ENCODE peak calls at places on chromosomes 5 and 9, in eight cellular contexts. S, D, P, L, R, U, V and B are unnamed samples.

GRCh38 chr9:29830815-29831214 is 2257.5 kb upstream of the C9orf72 start:
- DNase-seq in L (no peak), R (no peak), P (peak), U (peak), V (peak), D (no peak), S (no peak), B (peak)

GRCh38 chr9:95100071-95100627 is 217.4 kb downstream of the FANCC start:
- DNase-seq in U (no peak), R (no peak), S (no peak), V (no peak), L (no peak), P (no peak), D (no peak), B (no peak)

GRCh38 chr9:127166651-127167524 is 44.5 kb upstream of the ANGPTL2 start:
- DNase-seq in S (no peak), U (peak), L (no peak), P (no peak), R (no peak), D (no peak), V (peak), B (no peak)

GRCh38 chr5:177496111-177497010 is 1.0 kb downstream of the PDLIM7 start:
- DNase-seq in P (no peak), S (peak), D (peak), V (peak), R (peak), U (peak), L (peak), B (peak)

GRCh38 chr5:59813761-59814562 is 79.6 kb downstream of the PDE4D start:
- DNase-seq in V (peak), U (peak), P (peak), L (peak), D (no peak), S (no peak), R (peak), B (peak)

GRCh38 chr9:17906204-17906840 is 327.5 kb downstream of the SH3GL2 start:
- DNase-seq in R (no peak), D (peak), V (peak), S (peak), U (no peak), P (no peak), L (no peak), B (peak)

GRCh38 chr5:159017787-159018186 is 81.9 kb downstream of the EBF1 start:
- DNase-seq in P (no peak), V (no peak), S (peak), R (no peak), L (no peak), D (no peak), U (peak), B (no peak)

GRCh38 chr5:134242146-134242545 is 16.3 kb upstream of the PPP2CA start:
- DNase-seq in L (no peak), U (no peak), R (peak), S (peak), P (peak), D (no peak), V (no peak), B (no peak)

GRCh38 chr5:95835682-95836405 is 13.3 kb upstream of the GLRX start:
- DNase-seq in L (no peak), P (no peak), V (no peak), S (no peak), D (no peak), U (peak), R (no peak), B (no peak)

GRCh38 chr5:42360061-42360460 is 63.2 kb upstream of the GHR start:
- DNase-seq in D (no peak), U (no peak), V (no peak), R (no peak), L (no peak), S (no peak), P (no peak), B (no peak)

GRCh38 chr9:136840877-136841645 is 1.2 kb upstream of the AJM1 start:
- DNase-seq in S (no peak), D (no peak), V (peak), P (peak), R (no peak), U (peak), L (peak), B (peak)

GRCh38 chr9:111799506-111799905 is 4.8 kb upstream of the SHOC1 start:
- DNase-seq in L (no peak), P (no peak), R (no peak), D (no peak), V (no peak), U (no peak), S (no peak), B (no peak)

GRCh38 chr5:169162407-169162806 is 138.5 kb downstream of the SLIT3 start:
- DNase-seq in R (no peak), L (no peak), V (no peak), U (no peak), D (no peak), P (no peak), S (no peak), B (no peak)

GRCh38 chr5:8340261-8340660 is 471.3 kb downstream of the MTRR start:
- DNase-seq in P (peak), D (no peak), U (no peak), L (no peak), R (no peak), V (no peak), S (no peak), B (no peak)